ENCODE peak calls at places on chromosomes 2 and 18, in six cellular contexts. B, V, Z, R, D and X are unnamed samples.

GRCh38 chr18:3554091-3554601 is 104.2 kb downstream of the TGIF1 start:
- DNase-seq in V (peak; percentile 46), B (no peak), Z (peak; percentile 71), D (peak; percentile 69), R (peak; percentile 51), X (peak; percentile 31)

GRCh38 chr2:32752205-32752604 is 124.4 kb downstream of the TTC27 start:
- DNase-seq in D (no peak), Z (no peak), B (peak; percentile 58), V (no peak), R (no peak), X (no peak)

GRCh38 chr2:72278046-72278445 is 130.4 kb upstream of the CYP26B1 start:
- DNase-seq in D (peak; percentile 5), V (no peak), B (peak; percentile 79), R (no peak), Z (no peak), X (peak; percentile 59)

GRCh38 chr2:199144036-199144435 is 313.7 kb downstream of the SATB2 start:
- DNase-seq in R (no peak), V (no peak), B (no peak), Z (no peak), D (no peak), X (no peak)

GRCh38 chr2:40256649-40257048 is 195.2 kb downstream of the SLC8A1 start:
- DNase-seq in R (peak; percentile 15), D (no peak), Z (peak; percentile 76), B (no peak), V (peak; percentile 51), X (no peak)

GRCh38 chr2:187547353-187547979 is 6.8 kb downstream of the TFPI start:
- DNase-seq in D (peak; percentile 93), V (no peak), R (no peak), B (peak; percentile 97), Z (no peak), X (peak; percentile 97)

GRCh38 chr2:138503652-138504051 is 2.1 kb downstream of the SPOPL start:
- DNase-seq in D (no peak), V (no peak), R (no peak), B (no peak), Z (no peak), X (no peak)

GRCh38 chr2:219561179-219562048 is 9.9 kb downstream of the OBSL1 start:
- DNase-seq in B (no peak), V (no peak), D (no peak), R (no peak), Z (peak; percentile 61), X (no peak)

GRCh38 chr2:165113414-165113813 is 90.4 kb downstream of the SCN3A start:
- DNase-seq in V (no peak), B (peak; percentile 58), Z (no peak), R (no peak), D (no peak), X (peak; percentile 75)

GRCh38 chr2:180062178-180062577 is 55.1 kb upstream of the CWC22 start:
- DNase-seq in V (no peak), R (no peak), B (no peak), Z (no peak), D (no peak), X (no peak)

GRCh38 chr2:102436284-102436683 is 13.3 kb downstream of the IL18RAP start:
- DNase-seq in B (peak; percentile 63), Z (no peak), D (no peak), R (no peak), V (no peak), X (peak; percentile 90)

GRCh38 chr18:70288171-70288850 is 534 bp upstream of the SOCS6 start:
- DNase-seq in V (no peak), B (peak; percentile 39), D (peak; percentile 65), Z (peak; percentile 45), R (peak; percentile 47), X (peak; percentile 60)

GRCh38 chr2:205357732-205358131 is 324.6 kb upstream of the NRP2 start:
- DNase-seq in Z (no peak), R (no peak), V (no peak), B (no peak), D (no peak), X (no peak)

GRCh38 chr2:193824474-193824873 is 1629.7 kb upstream of the TMEFF2 start:
- DNase-seq in D (no peak), V (no peak), R (no peak), B (no peak), Z (no peak), X (no peak)

GRCh38 chr2:8268172-8268783 is 413.6 kb upstream of the ID2 start:
- DNase-seq in D (no peak), Z (no peak), B (no peak), V (no peak), R (no peak), X (no peak)

GRCh38 chr2:28991021-28991420 is 9.9 kb downstream of the TOGARAM2 start:
- DNase-seq in R (no peak), D (peak; percentile 35), B (peak; percentile 78), Z (no peak), V (no peak), X (peak; percentile 29)

GRCh38 chr2:206410714-206411113 is 32.6 kb upstream of the ADAM23 start:
- DNase-seq in B (no peak), R (no peak), V (no peak), D (no peak), Z (no peak), X (no peak)

GRCh38 chr18:24543408-24544140 is 83.1 kb downstream of the HRH4 start:
- DNase-seq in Z (no peak), B (no peak), V (no peak), R (no peak), D (no peak), X (no peak)

DNA sequence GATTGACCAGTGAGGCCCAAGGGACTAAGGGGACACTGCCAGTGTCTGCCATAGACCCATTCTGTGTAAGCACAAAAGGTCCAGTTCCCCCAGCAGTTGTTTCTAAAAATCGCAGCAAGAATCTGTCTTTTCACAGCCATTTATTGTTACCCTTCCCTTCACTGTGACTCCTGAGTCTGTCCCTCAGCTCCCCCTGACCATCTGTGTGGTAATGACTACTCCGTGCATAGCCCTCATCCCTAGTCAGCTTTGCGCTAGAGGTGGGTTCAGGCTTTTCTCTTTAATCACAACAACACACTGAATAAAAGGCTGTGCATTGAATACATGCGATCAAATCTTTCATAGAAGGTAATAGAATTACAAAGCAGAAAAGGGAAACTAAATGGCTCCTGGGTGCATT is 835.9 kb upstream of the CDH2 start:
- DNase-seq in B (no peak), Z (no peak), V (no peak), R (no peak), D (no peak), X (no peak)
- H3K4ac ChIP-seq in B (no peak overlapping the region), Z (no peak overlapping the region), V (no peak overlapping the region), R (no peak overlapping the region), D (no peak overlapping the region), X (no peak overlapping the region)

DNA sequence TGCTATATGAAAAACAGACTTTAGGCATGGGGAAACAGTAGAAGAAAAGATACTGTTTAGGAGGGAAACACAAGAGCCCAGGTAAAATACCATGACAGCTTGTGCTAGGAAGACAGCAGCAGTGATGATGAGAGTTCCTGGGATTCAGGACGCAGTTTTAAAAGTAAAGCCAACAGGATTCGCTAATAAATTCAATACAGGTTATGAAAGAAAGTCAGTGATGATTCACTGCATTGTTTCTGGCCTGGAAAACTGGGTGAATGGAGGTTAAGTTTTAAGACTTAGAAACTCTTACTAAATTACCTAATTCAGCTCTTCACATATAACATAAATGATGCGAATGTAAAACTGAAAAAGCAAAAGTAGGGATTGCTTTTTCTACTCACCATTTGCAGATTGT is 27.9 kb upstream of the RNU4ATAC start:
- DNase-seq in V (no peak), R (no peak), Z (no peak), B (peak; percentile 45), D (peak; percentile 39), X (no peak)
- H4K91ac ChIP-seq in V (no peak overlapping the region), R (no peak overlapping the region), Z (no peak overlapping the region), B (no peak overlapping the region), D (no peak overlapping the region), X (no peak overlapping the region)

DNA sequence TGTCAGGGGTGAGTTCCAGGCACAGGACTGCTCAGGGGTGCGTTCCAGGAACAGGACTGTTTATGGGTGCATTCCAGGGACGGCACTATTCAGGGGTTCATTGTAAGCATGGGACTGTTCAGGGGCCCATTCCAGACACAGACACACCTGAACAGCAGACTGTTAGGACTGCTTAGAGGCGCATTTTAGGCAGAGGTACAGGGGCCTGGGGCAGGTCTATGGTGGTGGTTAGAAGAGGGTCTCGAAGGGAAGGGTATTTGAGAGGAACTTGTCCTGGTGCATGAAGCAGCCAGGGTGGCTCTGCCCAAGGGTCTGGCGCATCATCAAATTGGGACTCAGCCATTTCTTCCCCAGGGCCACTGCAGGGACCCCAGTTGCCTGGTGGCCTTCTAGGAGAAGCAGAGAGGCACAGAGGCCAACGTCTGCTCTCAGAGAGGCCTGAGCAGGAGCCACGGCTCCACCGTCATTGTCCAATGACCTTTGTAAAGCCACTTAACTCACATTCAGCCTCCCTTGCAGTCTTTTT is 14.8 kb upstream of the MLPH start:
- DNase-seq in Z (no peak), B (no peak), D (no peak), R (no peak), V (no peak), X (no peak)
- H2BK5ac ChIP-seq in Z (no peak overlapping the region), B (no peak overlapping the region), D (no peak overlapping the region), R (no peak overlapping the region), V (no peak overlapping the region), X (no peak overlapping the region)

DNA sequence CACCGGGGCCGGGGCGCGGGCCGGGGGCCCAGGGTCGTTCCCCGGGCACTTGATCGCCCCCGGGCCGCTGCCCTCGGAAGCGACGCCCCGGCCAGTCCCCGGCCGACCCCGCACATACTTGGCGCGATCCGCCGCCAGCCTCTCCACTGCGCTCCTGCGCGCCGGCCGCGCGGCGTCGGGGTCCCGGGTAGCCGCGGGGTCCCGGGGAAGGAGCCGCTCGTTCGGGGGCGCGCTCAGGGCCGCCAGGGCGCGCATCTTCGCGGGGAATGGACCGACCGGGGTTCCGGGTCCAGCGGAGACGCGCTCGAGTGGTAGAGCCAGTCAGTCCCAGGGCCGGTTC is 204 bp downstream of the FAM110C start:
- DNase-seq in V (no peak), D (no peak), Z (peak; percentile 31), B (no peak), R (peak; percentile 24), X (no peak)
- H3K4ac ChIP-seq in V (no peak overlapping the region), D (no peak overlapping the region), Z (no peak overlapping the region), B (no peak overlapping the region), R (no peak overlapping the region), X (no peak overlapping the region)

GRCh38 chr2:157699806-157700205 is 71.1 kb upstream of the ACVR1C start:
- DNase-seq in B (no peak), R (no peak), Z (no peak), D (no peak), V (no peak), X (no peak)
- H4K91ac ChIP-seq in B (no peak overlapping the region), R (no peak overlapping the region), Z (no peak overlapping the region), D (no peak overlapping the region), V (no peak overlapping the region), X (no peak overlapping the region)

GRCh38 chr2:227466887-227467285 is 5.1 kb upstream of the AGFG1 start:
- DNase-seq in D (no peak), V (no peak), Z (no peak), B (no peak), R (no peak), X (no peak)
- H2BK5ac ChIP-seq in D (peak overlapping the region; percentile 85), V (peak overlapping the region; percentile 9), Z (no peak overlapping the region), B (peak overlapping the region; percentile 96), R (no peak overlapping the region), X (peak overlapping the region; percentile 66)

GRCh38 chr2:239621611-239622010 is 220.8 kb upstream of the HDAC4 start:
- DNase-seq in B (no peak), D (no peak), R (no peak), V (no peak), Z (no peak), X (no peak)
- H3K4ac ChIP-seq in B (no peak overlapping the region), D (no peak overlapping the region), R (no peak overlapping the region), V (no peak overlapping the region), Z (no peak overlapping the region), X (no peak overlapping the region)